ENCODE peak calls at places on chromosome 1, in six cellular contexts. Q is Panc1, U is astrocyte of the spinal cord, L is pancreas, C is progenitor cell of endocrine pancreas, V is ascending aorta. J is an unnamed sample.

GRCh38 chr1:153796786-153797659 is 21.8 kb downstream of the SLC27A3 start:
- DNase-seq in Q (peak; percentile 57), U (peak; percentile 61), L (peak; percentile 83), C (peak; percentile 66), V (peak; percentile 89), J (peak; percentile 59)

GRCh38 chr1:231515748-231516147 is 12.7 kb upstream of the TSNAX start:
- DNase-seq in Q (no peak), U (no peak), L (no peak), C (no peak), V (no peak), J (no peak)

GRCh38 chr1:35281565-35281964 is 13.1 kb downstream of the ZMYM4 start:
- DNase-seq in Q (no peak), U (no peak), L (no peak), C (no peak), V (no peak), J (no peak)

GRCh38 chr1:173862769-173863223 is 5.0 kb downstream of the GAS5 start:
- DNase-seq in Q (no peak), U (no peak), L (no peak), C (no peak), V (no peak), J (no peak)

GRCh38 chr1:187038789-187039188 is 210.0 kb downstream of the PLA2G4A start:
- DNase-seq in Q (no peak), U (peak; percentile 50), L (no peak), C (no peak), V (no peak), J (no peak)

GRCh38 chr1:65704318-65704717 is 88.4 kb upstream of the PDE4B start:
- DNase-seq in Q (no peak), U (no peak), L (no peak), C (no peak), V (no peak), J (no peak)

GRCh38 chr1:154733621-154734020 is 125.6 kb upstream of the ADAR start:
- DNase-seq in Q (no peak), U (no peak), L (no peak), C (no peak), V (no peak), J (no peak)

GRCh38 chr1:36513676-36514473 is 31.2 kb upstream of the CSF3R start:
- DNase-seq in Q (no peak), U (no peak), L (no peak), C (no peak), V (no peak), J (no peak)

GRCh38 chr1:37808369-37809319 is 636 bp upstream of the YRDC start:
- DNase-seq in Q (no peak), U (peak; percentile 83), L (peak; percentile 91), C (peak; percentile 62), V (peak; percentile 77), J (no peak)

GRCh38 chr1:113536182-113536780 is 146.0 kb downstream of the MAGI3 start:
- DNase-seq in Q (no peak), U (peak; percentile 62), L (no peak), C (no peak), V (no peak), J (no peak)

GRCh38 chr1:14392161-14392886 is 206.2 kb upstream of the KAZN start:
- DNase-seq in Q (no peak), U (no peak), L (no peak), C (no peak), V (no peak), J (no peak)

GRCh38 chr1:150881331-150882070 is 5.1 kb upstream of the ARNT start:
- DNase-seq in Q (no peak), U (peak; percentile 78), L (no peak), C (no peak), V (no peak), J (no peak)

GRCh38 chr1:228767636-228768344 is 32.5 kb downstream of the RHOU start:
- DNase-seq in Q (no peak), U (no peak), L (no peak), C (no peak), V (no peak), J (no peak)

GRCh38 chr1:32939655-32940371 is 24.8 kb downstream of the RNF19B start:
- DNase-seq in Q (no peak), U (peak; percentile 86), L (no peak), C (no peak), V (no peak), J (no peak)

GRCh38 chr1:224898937-224899336 is 30.5 kb upstream of the DNAH14 start:
- DNase-seq in Q (no peak), U (no peak), L (no peak), C (no peak), V (no peak), J (no peak)

GRCh38 chr1:159978107-159978398 is 24.0 kb upstream of the SLAMF9 start:
- DNase-seq in Q (no peak), U (no peak), L (no peak), C (no peak), V (no peak), J (no peak)

GRCh38 chr1:2591233-2591580 is 4.6 kb downstream of the PRXL2B start:
- DNase-seq in Q (no peak), U (no peak), L (no peak), C (no peak), V (no peak), J (no peak)

GRCh38 chr1:212488436-212489283 is 55.9 kb downstream of the NENF start:
- DNase-seq in Q (peak; percentile 80), U (peak; percentile 72), L (peak; percentile 47), C (no peak), V (peak; percentile 89), J (no peak)

GRCh38 chr1:4797429-4797828 is 143.0 kb downstream of the AJAP1 start:
- DNase-seq in Q (no peak), U (no peak), L (no peak), C (no peak), V (no peak), J (no peak)

GRCh38 chr1:4794020-4794780 is 139.8 kb downstream of the AJAP1 start:
- DNase-seq in Q (no peak), U (no peak), L (no peak), C (no peak), V (no peak), J (no peak)

GRCh38 chr1:4796161-4796998 is 142.0 kb downstream of the AJAP1 start:
- DNase-seq in Q (no peak), U (no peak), L (no peak), C (no peak), V (no peak), J (no peak)

GRCh38 chr1:4801192-4801924 is 146.9 kb downstream of the AJAP1 start:
- DNase-seq in Q (no peak), U (no peak), L (peak; percentile 53), C (no peak), V (no peak), J (no peak)

GRCh38 chr1:4796999-4797375 is 142.6 kb downstream of the AJAP1 start:
- DNase-seq in Q (no peak), U (no peak), L (no peak), C (no peak), V (no peak), J (no peak)
- TF ChIP-seq CTCF in Q (no peak), U (no peak), L (no peak), C (no peak), V (no peak), J (no peak)

GRCh38 chr1:7771673-7772299 is 690 bp downstream of the VAMP3 start:
- DNase-seq in Q (no peak), U (peak; percentile 21), L (no peak), C (no peak), V (no peak), J (no peak)
- TF ChIP-seq CTCF in Q (no peak), U (no peak), L (no peak), C (no peak), V (no peak), J (no peak)

DNA sequence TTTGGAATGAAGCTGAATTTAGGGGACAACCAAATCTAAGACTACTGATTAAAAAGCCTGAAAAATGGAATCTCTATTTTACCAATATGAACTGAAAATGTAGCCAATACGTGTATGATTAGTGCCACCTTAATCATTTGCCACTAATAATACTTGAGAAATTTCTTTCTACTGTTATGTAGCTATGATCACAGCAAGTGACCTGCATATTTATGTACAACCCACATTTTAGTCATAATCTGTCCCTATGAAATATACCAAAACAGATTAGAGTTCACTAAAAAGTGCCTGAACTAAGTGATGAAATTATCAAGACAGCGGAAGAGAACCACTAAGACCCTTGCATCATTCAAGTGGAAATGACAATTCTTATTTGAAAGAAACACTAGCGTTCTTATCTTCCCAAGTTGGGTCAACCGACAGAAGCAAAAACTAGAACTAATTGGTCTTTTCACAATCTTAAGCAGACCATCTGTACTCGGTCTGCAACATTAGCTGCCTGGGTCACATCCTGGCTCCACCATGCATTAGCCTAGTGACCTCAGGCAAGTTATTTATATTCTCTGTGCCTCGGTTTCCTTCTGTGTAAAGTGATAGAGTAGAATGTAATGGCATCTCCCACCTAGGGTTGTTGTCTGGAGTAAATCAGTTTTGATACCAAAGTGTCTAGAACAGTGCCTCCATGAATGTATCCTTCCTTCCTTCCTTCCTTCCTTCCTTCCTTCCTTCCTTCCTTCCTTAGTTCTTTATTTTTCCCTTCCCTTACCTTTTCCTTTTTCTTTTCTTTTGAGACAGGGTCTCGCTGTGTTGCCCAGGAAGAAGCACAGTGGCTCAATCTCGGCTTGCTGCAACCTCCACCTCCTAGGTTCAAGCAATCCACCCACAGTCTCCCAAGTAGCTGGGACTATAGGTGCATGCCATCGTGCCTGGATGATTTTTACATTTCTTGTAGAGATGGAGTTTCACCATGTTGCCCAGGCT is 6.1 kb downstream of the COLGALT2 start:
- DNase-seq in Q (no peak), U (no peak), L (no peak), C (no peak), V (no peak), J (no peak)
- TF ChIP-seq CTCF in Q (no peak), U (no peak), L (no peak), C (no peak), V (no peak), J (no peak)

GRCh38 chr1:203219171-203219570 is 10.3 kb downstream of the CHIT1 start:
- DNase-seq in Q (no peak), U (no peak), L (no peak), C (no peak), V (no peak), J (no peak)

GRCh38 chr1:203216274-203217138 is 13.0 kb downstream of the CHIT1 start:
- DNase-seq in Q (peak; percentile 53), U (peak; percentile 68), L (no peak), C (peak; percentile 56), V (peak; percentile 74), J (no peak)

GRCh38 chr1:203215573-203215972 is 13.9 kb downstream of the CHIT1 start:
- DNase-seq in Q (no peak), U (no peak), L (no peak), C (no peak), V (no peak), J (no peak)

GRCh38 chr1:203217668-203218067 is 11.8 kb downstream of the CHIT1 start:
- DNase-seq in Q (no peak), U (no peak), L (no peak), C (no peak), V (no peak), J (no peak)

GRCh38 chr1:203217139-203217621 is 12.3 kb downstream of the CHIT1 start:
- DNase-seq in Q (no peak), U (no peak), L (no peak), C (no peak), V (no peak), J (no peak)
- TF ChIP-seq CTCF in Q (no peak), U (no peak), L (no peak), C (peak; percentile 42), V (no peak), J (no peak)

J was measured in activated B cell treated with CpG ODN at 0.5 μM for 24 hours.